ENCODE peak calls at places on chromosomes 2 and 18, in ten cellular contexts. B is ELF-1; V is mesendoderm; C is activated CD4-positive, alpha-beta T cell treated with anti-CD3 and anti-CD28 coated beads for 36 hours; N is neural crest cell; L is nucleus accumbens; D is WERI-Rb-1; R is Right ventricle myocardium superior; Z is CD4-positive, alpha-beta T cell; Q is LHCN-M2. K is an unnamed sample.

GRCh38 chr2:117195381-117195780 is 619.1 kb upstream of the DDX18 start:
- DNase-seq in B (no peak), V (no peak), C (no peak), N (no peak), L (no peak), D (no peak), R (no peak), Z (no peak), Q (no peak), K (no peak)

GRCh38 chr2:96957299-96957698 is 29.1 kb downstream of the FAM178B start:
- DNase-seq in B (peak), V (peak), C (no peak), N (no peak), L (no peak), D (peak), R (no peak), Z (no peak), Q (no peak), K (no peak)

GRCh38 chr2:152825834-152826233 is 107.4 kb downstream of the ARL6IP6 start:
- DNase-seq in B (no peak), V (no peak), C (no peak), N (no peak), L (no peak), D (no peak), R (no peak), Z (no peak), Q (peak), K (no peak)

GRCh38 chr2:86140969-86141392 is 34.9 kb downstream of the PTCD3 start:
- DNase-seq in B (no peak), V (no peak), C (no peak), N (no peak), L (no peak), D (no peak), R (no peak), Z (no peak), Q (no peak), K (no peak)

GRCh38 chr18:2982452-2983172 is 30.3 kb downstream of the LPIN2 start:
- DNase-seq in B (no peak), V (peak), C (peak), N (no peak), L (no peak), D (no peak), R (no peak), Z (no peak), Q (no peak), K (no peak)

GRCh38 chr2:215409331-215410127 is 26.3 kb downstream of the FN1 start:
- DNase-seq in B (no peak), V (no peak), C (peak), N (no peak), L (no peak), D (no peak), R (no peak), Z (no peak), Q (peak), K (no peak)

GRCh38 chr2:43217228-43218220 is 8.9 kb downstream of the ZFP36L2 start:
- DNase-seq in B (peak), V (peak), C (no peak), N (no peak), L (no peak), D (no peak), R (no peak), Z (no peak), Q (no peak), K (no peak)

GRCh38 chr2:197875736-197876135 is 71.3 kb downstream of the PLCL1 start:
- DNase-seq in B (no peak), V (peak), C (no peak), N (no peak), L (no peak), D (no peak), R (no peak), Z (no peak), Q (no peak), K (no peak)

GRCh38 chr18:32439241-32439640 is 31.4 kb downstream of the GAREM1 start:
- DNase-seq in B (no peak), V (no peak), C (no peak), N (no peak), L (no peak), D (no peak), R (no peak), Z (no peak), Q (no peak), K (no peak)

GRCh38 chr2:182868049-182868422 is 1.6 kb upstream of the FRZB start:
- DNase-seq in B (peak), V (peak), C (no peak), N (no peak), L (no peak), D (no peak), R (no peak), Z (no peak), Q (no peak), K (no peak)

GRCh38 chr2:217062774-217063173 is 202.9 kb upstream of the TNP1 start:
- DNase-seq in B (no peak), V (no peak), C (no peak), N (no peak), L (no peak), D (no peak), R (no peak), Z (no peak), Q (no peak), K (no peak)

GRCh38 chr18:40878371-40878770 is 1076.7 kb upstream of the PIK3C3 start:
- DNase-seq in B (no peak), V (peak), C (no peak), N (no peak), L (no peak), D (no peak), R (no peak), Z (no peak), Q (no peak), K (no peak)

GRCh38 chr2:203706403-203706802 is at the start of gene CD28:
- DNase-seq in B (no peak), V (no peak), C (peak), N (no peak), L (no peak), D (no peak), R (peak), Z (peak), Q (no peak), K (peak)

GRCh38 chr18:21439453-21439852 is 161.1 kb downstream of the ESCO1 start:
- DNase-seq in B (no peak), V (no peak), C (no peak), N (no peak), L (no peak), D (no peak), R (no peak), Z (no peak), Q (peak), K (no peak)

GRCh38 chr2:15311201-15311882 is 249.8 kb downstream of the NBAS start:
- DNase-seq in B (no peak), V (peak), C (no peak), N (no peak), L (no peak), D (no peak), R (no peak), Z (no peak), Q (no peak), K (no peak)

GRCh38 chr2:207337234-207338219 is 171.8 kb upstream of the KLF7 start:
- DNase-seq in B (peak), V (peak), C (peak), N (no peak), L (no peak), D (no peak), R (no peak), Z (no peak), Q (peak), K (no peak)

GRCh38 chr2:217979151-217979811 is 23.5 kb downstream of the TNS1 start:
- DNase-seq in B (peak), V (peak), C (no peak), N (no peak), L (no peak), D (no peak), R (no peak), Z (no peak), Q (peak), K (no peak)

GRCh38 chr2:110678457-110679336 is 834 bp upstream of the BUB1 start:
- DNase-seq in B (no peak), V (peak), C (peak), N (peak), L (peak), D (peak), R (no peak), Z (no peak), Q (peak), K (peak)

GRCh38 chr2:144582651-144583361 is 62.9 kb upstream of the ZEB2 start:
- DNase-seq in B (no peak), V (peak), C (no peak), N (no peak), L (no peak), D (no peak), R (no peak), Z (no peak), Q (no peak), K (no peak)

GRCh38 chr2:142944264-142944663 is 66.8 kb downstream of the KYNU start:
- DNase-seq in B (no peak), V (peak), C (no peak), N (no peak), L (no peak), D (no peak), R (no peak), Z (no peak), Q (peak), K (no peak)

GRCh38 chr2:199405241-199405640 is 52.5 kb downstream of the SATB2 start:
- DNase-seq in B (peak), V (peak), C (no peak), N (no peak), L (no peak), D (no peak), R (no peak), Z (no peak), Q (peak), K (no peak)

GRCh38 chr2:223041527-223042109 is 10.4 kb upstream of the KCNE4 start:
- DNase-seq in B (peak), V (peak), C (no peak), N (peak), L (no peak), D (no peak), R (peak), Z (no peak), Q (peak), K (no peak)

GRCh38 chr18:21255211-21255610 is 13.2 kb downstream of the GREB1L start:
- DNase-seq in B (no peak), V (no peak), C (no peak), N (no peak), L (no peak), D (no peak), R (no peak), Z (no peak), Q (no peak), K (no peak)

GRCh38 chr18:46211816-46212215 is 107.6 kb downstream of the HAUS1 start:
- DNase-seq in B (no peak), V (no peak), C (no peak), N (no peak), L (no peak), D (no peak), R (no peak), Z (no peak), Q (peak), K (no peak)

GRCh38 chr2:131016826-131017596 is 76.2 kb downstream of the FAM168B start:
- DNase-seq in B (no peak), V (no peak), C (no peak), N (no peak), L (no peak), D (no peak), R (no peak), Z (no peak), Q (no peak), K (no peak)

GRCh38 chr18:38028941-38029340 is 463.3 kb upstream of the CELF4 start:
- DNase-seq in B (no peak), V (no peak), C (no peak), N (no peak), L (no peak), D (no peak), R (no peak), Z (no peak), Q (no peak), K (no peak)

GRCh38 chr18:23837591-23837990 is 148.3 kb downstream of the LAMA3 start:
- DNase-seq in B (no peak), V (peak), C (no peak), N (no peak), L (no peak), D (no peak), R (no peak), Z (no peak), Q (peak), K (no peak)

GRCh38 chr2:172906401-172906811 is 169.2 kb upstream of the MAP3K20 start:
- DNase-seq in B (no peak), V (no peak), C (no peak), N (no peak), L (no peak), D (no peak), R (peak), Z (no peak), Q (no peak), K (no peak)

GRCh38 chr2:69989017-69989416 is 27.6 kb upstream of the ASPRV1 start:
- DNase-seq in B (no peak), V (no peak), C (no peak), N (no peak), L (no peak), D (no peak), R (no peak), Z (no peak), Q (no peak), K (no peak)

GRCh38 chr2:194602750-194603149 is 1054.3 kb upstream of the SLC39A10 start:
- DNase-seq in B (no peak), V (no peak), C (no peak), N (no peak), L (no peak), D (no peak), R (no peak), Z (no peak), Q (no peak), K (no peak)

GRCh38 chr2:157413342-157414035 is 30.4 kb downstream of the CYTIP start:
- DNase-seq in B (no peak), V (no peak), C (peak), N (no peak), L (no peak), D (no peak), R (no peak), Z (peak), Q (no peak), K (no peak)

GRCh38 chr18:3223356-3223755 is 3.6 kb upstream of the MYOM1 start:
- DNase-seq in B (no peak), V (no peak), C (no peak), N (no peak), L (no peak), D (no peak), R (no peak), Z (no peak), Q (no peak), K (no peak)

GRCh38 chr2:44430340-44430739 is 68.6 kb downstream of the CAMKMT start:
- DNase-seq in B (peak), V (peak), C (no peak), N (no peak), L (no peak), D (no peak), R (no peak), Z (no peak), Q (no peak), K (no peak)

GRCh38 chr2:194166818-194167217 is 1490.2 kb upstream of the SLC39A10 start:
- DNase-seq in B (no peak), V (peak), C (peak), N (no peak), L (no peak), D (peak), R (no peak), Z (no peak), Q (peak), K (no peak)

K was measured in stimulated activated effector memory CD8-positive, alpha-beta T cell treated with anti-CD3 and anti-CD28 coated beads, Interleukin-12 subunit alpha, Interleukin-12 subunit beta, amount 100 ng/mL, for 72 hours.